ENCODE peak calls at places on chromosomes 5 and 9, in seven cellular contexts. R is HCT116, X is PC-3, P is GM23248, Y is hepatocyte, I is MM.1S, C is GM23338. L is an unnamed sample.

GRCh38 chr9:35859995-35860348 is 10.2 kb downstream of the OR13J1 start:
- DNase-seq in R (no peak), X (no peak), P (no peak), Y (no peak), I (no peak), C (no peak), L (no peak)

GRCh38 chr9:104879555-104880318 is 48.2 kb downstream of the ABCA1 start:
- DNase-seq in R (no peak), X (no peak), P (peak; percentile 88), Y (no peak), I (no peak), C (no peak), L (no peak)

GRCh38 chr5:181035991-181036815 is 3.9 kb upstream of the BTNL9 start:
- DNase-seq in R (no peak), X (peak; percentile 20), P (no peak), Y (no peak), I (no peak), C (no peak), L (peak; percentile 22)

GRCh38 chr9:121362813-121363585 is 7.1 kb downstream of the STOM start:
- DNase-seq in R (no peak), X (peak; percentile 43), P (peak; percentile 85), Y (peak; percentile 73), I (no peak), C (no peak), L (no peak)

GRCh38 chr5:168409601-168410458 is 76.4 kb upstream of the RARS1 start:
- DNase-seq in R (peak; percentile 81), X (peak; percentile 62), P (peak; percentile 71), Y (no peak), I (peak; percentile 56), C (no peak), L (no peak)

GRCh38 chr5:133372306-133373008 is 239.9 kb downstream of the FSTL4 start:
- DNase-seq in R (no peak), X (no peak), P (no peak), Y (no peak), I (no peak), C (no peak), L (no peak)

GRCh38 chr9:95852059-95853032 is 23.1 kb upstream of the ERCC6L2 start:
- DNase-seq in R (no peak), X (peak; percentile 73), P (peak; percentile 75), Y (no peak), I (no peak), C (no peak), L (no peak)

GRCh38 chr5:174421408-174421805 is 303.0 kb upstream of the MSX2 start:
- DNase-seq in R (no peak), X (no peak), P (no peak), Y (no peak), I (no peak), C (no peak), L (no peak)

GRCh38 chr5:160169326-160169725 is 50.1 kb upstream of the PWWP2A start:
- DNase-seq in R (no peak), X (no peak), P (peak; percentile 96), Y (no peak), I (no peak), C (no peak), L (no peak)

GRCh38 chr5:142783601-142784291 is 13.6 kb downstream of the ARHGAP26 start:
- DNase-seq in R (no peak), X (no peak), P (peak; percentile 70), Y (no peak), I (peak; percentile 52), C (no peak), L (peak; percentile 43)

GRCh38 chr9:101312661-101313060 is 72.1 kb downstream of the BAAT start:
- DNase-seq in R (no peak), X (no peak), P (no peak), Y (no peak), I (no peak), C (no peak), L (no peak)

GRCh38 chr5:136087961-136088871 is 44.4 kb upstream of the SMAD5 start:
- DNase-seq in R (no peak), X (no peak), P (peak; percentile 93), Y (no peak), I (no peak), C (no peak), L (no peak)
- TF ChIP-seq EZH2phosphoT487 in R (no peak), X (no peak), P (no peak), Y (no peak), I (no peak), C (no peak), L (no peak)

GRCh38 chr9:131546336-131547084 is 1.2 kb downstream of the PRRT1B start:
- DNase-seq in R (no peak), X (peak; percentile 56), P (peak; percentile 41), Y (no peak), I (no peak), C (peak; percentile 79), L (no peak)
- TF ChIP-seq EZH2 in R (no peak), X (no peak), P (peak; percentile 63), Y (no peak), I (no peak), C (peak; percentile 25), L (no peak)

DNA sequence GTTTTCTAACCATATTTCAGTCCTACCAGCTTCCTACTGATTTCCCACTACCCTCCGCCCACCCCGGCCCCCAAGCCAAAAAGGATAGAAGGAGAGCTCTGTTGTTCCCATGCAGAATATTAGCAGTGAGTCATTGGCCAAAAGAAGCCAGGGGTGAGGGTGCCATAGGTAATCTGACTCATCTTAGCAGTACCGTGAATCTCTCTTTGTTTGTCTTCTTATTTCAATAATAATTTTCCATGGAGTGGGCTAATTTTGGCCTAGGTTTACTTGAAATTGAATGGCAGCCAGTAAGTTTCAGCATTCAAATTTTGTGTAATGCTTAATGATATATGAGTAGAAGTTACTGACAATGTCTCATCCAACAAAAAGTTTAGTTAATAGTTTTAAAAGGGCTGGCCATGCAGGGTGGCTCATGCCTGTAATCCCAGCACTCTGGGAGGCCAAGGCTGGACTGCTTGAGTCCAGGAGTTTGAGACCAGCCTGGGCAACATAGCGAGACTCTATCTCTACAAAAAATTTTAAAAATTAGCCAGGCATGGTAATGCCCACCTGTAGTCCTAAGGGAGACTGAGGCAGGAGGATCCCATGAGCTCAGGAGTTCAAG is 74.2 kb downstream of the C9orf152 start:
- DNase-seq in R (peak; percentile 47), X (peak; percentile 86), P (peak; percentile 72), Y (no peak), I (no peak), C (no peak), L (no peak)
- TF ChIP-seq EZH2phosphoT487 in R (no peak), X (no peak), P (no peak), Y (no peak), I (no peak), C (no peak), L (no peak)

DNA sequence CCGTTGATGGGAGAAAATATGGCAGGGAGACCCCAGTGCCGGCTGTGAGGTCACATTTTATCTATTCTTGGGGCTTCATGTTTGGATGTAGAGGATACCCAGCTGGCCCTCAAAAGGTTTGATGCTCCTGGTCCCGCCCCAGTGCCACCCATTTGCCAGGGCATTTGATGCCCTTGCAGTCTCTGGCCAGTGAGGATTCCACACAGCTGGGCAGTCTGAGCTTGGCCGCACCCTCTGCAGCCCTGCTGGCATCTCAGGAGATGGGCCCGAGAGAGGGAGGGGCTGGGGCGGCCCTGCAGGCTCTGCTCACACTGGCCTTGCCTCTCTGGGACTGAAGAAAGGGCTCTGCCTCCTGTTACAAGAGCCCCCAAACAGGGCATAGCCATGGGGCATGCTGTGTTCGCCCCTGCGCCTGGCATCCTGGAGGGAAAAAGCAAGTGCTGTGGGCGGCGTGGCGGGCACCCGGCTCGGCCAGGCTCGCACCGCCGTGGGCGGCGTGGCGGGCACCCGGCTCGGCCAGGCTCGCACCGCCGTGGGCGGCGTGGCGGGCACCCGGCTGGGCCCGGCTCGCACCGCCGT is 27.6 kb downstream of the ADAMTSL2 start:
- DNase-seq in R (no peak), X (no peak), P (no peak), Y (no peak), I (no peak), C (no peak), L (no peak)
- TF ChIP-seq EZH2 in R (no peak), X (no peak), P (no peak), Y (no peak), I (no peak), C (no peak), L (no peak)

GRCh38 chr5:148372331-148372730 is 11.4 kb upstream of the FBXO38 start:
- DNase-seq in R (no peak), X (no peak), P (no peak), Y (no peak), I (no peak), C (no peak), L (no peak)

GRCh38 chr5:148372883-148373282 is 10.9 kb upstream of the FBXO38 start:
- DNase-seq in R (no peak), X (peak; percentile 53), P (peak; percentile 18), Y (no peak), I (no peak), C (no peak), L (peak; percentile 27)

GRCh38 chr5:148378670-148379069 is 5.1 kb upstream of the FBXO38 start:
- DNase-seq in R (no peak), X (no peak), P (no peak), Y (no peak), I (no peak), C (no peak), L (no peak)

GRCh38 chr5:148376198-148376597 is 7.6 kb upstream of the FBXO38 start:
- DNase-seq in R (no peak), X (no peak), P (no peak), Y (no peak), I (no peak), C (no peak), L (no peak)

DNA sequence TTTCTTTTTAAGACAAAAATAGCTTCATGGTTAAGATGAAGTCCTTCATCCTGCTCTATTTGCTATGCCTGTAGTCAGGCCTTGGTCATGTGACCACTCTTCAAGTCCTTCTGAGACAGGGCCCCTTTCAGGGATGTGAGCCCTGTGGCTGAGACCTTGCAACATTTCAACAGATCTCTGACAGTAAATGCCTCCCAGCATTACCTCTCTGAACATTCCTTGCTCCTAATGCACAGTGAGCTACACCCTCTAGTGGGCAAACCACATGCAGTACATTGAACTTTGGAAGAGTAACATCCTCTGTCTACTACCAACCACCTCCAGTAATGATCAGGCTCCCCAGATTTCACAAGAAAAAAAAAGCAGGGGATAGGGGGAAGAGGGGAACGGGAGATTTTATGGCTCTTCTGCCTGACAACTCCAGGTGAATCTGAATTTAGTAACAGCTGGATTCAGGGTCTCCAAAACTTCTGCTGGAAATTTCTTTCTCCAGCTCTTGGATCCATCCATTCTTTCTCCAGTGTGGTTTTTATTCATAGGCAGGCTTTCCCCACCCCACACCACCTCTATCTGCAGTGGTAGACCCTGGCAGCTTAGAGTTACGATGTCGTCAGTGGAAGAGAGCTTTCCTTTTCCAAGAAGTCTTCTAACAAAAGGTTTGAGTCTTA is 8.9 kb upstream of the FBXO38 start:
- DNase-seq in R (peak; percentile 45), X (peak; percentile 85), P (peak; percentile 74), Y (peak; percentile 85), I (peak; percentile 71), C (peak; percentile 88), L (peak; percentile 76)
- TF ChIP-seq EZH2phosphoT487 in R (no peak), X (no peak), P (no peak), Y (no peak), I (no peak), C (no peak), L (no peak)

DNA sequence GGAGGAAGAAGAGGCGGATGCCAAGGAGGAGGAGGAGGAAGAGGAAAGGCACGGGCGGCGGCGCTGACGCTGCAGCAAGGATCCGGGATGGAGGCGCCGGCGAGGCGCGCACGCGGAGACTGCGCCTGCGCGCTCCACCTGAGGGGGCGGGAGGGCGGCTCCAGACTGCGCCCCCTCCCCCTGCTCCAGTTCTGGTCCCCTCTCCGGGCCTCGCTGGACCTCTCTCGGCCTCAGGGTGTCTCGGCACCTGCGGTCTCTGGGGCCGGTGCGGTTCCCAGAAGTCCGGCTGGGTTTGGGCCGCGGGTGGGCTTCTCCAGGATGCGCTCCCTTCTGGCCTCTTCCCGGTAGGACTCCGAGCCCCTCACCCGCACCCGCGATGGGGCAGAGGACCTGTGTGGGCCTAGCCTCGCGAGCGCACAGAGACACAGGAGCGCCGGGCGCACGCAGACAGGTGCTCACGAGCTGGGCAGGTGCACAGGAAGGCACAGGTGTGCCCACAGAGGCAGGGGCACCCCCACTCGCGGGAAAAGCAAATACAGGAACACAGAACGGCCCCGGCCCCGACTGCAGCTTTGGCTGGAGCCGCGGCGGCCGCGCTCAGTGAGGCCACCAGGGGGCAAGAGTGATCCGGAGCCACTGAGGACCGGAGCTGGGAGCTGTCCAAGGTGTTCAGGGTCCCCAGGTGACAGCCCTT is at the start of gene NPDC1:
- DNase-seq in R (peak; percentile 68), X (peak; percentile 78), P (peak; percentile 90), Y (peak; percentile 94), I (peak; percentile 88), C (peak; percentile 95), L (peak; percentile 95)
- TF ChIP-seq EZH2 in R (no peak), X (no peak), P (no peak), Y (no peak), I (peak; percentile 69), C (peak; percentile 23), L (peak; percentile 62)